ENCODE peak calls at places on chromosomes 11 and 22, in six cellular contexts. B is pancreas, Q is D341Med, A is NCI-H2081, C is neural progenitor cell, G is lower leg skin. U is an unnamed sample.

GRCh38 chr11:36077886-36078685 is 134.2 kb downstream of the LDLRAD3 start:
- DNase-seq in B (no peak), Q (no peak), A (no peak), C (no peak), G (no peak), U (no peak)

GRCh38 chr11:97937501-97937900 is 1083.2 kb upstream of the CNTN5 start:
- DNase-seq in B (no peak), Q (no peak), A (no peak), C (no peak), G (no peak), U (peak)

GRCh38 chr22:31089101-31090100 is 8.3 kb downstream of the SMTN start:
- DNase-seq in Q (peak), B (no peak), G (no peak), C (peak), A (no peak), U (peak)

GRCh38 chr22:36839356-36840073 is 21.3 kb upstream of the NCF4 start:
- DNase-seq in B (no peak), A (no peak), G (no peak), C (no peak), Q (no peak), U (peak)

GRCh38 chr11:93169950-93170561 is 27.7 kb downstream of the SLC36A4 start:
- DNase-seq in G (no peak), B (no peak), C (peak), Q (no peak), A (peak), U (peak)

GRCh38 chr11:93525601-93526000 is 17.6 kb downstream of the SMCO4 start:
- DNase-seq in C (no peak), G (no peak), A (no peak), Q (no peak), B (no peak), U (peak)

GRCh38 chr11:14414470-14415461 is 55.8 kb upstream of the RRAS2 start:
- DNase-seq in A (no peak), C (no peak), Q (no peak), G (no peak), B (no peak), U (peak)

GRCh38 chr11:128039140-128040021 is 548.0 kb downstream of the ETS1 start:
- DNase-seq in Q (no peak), A (no peak), G (peak), C (no peak), B (no peak), U (peak)

GRCh38 chr22:29062286-29062949 is 787 bp upstream of the C22orf31 start:
- DNase-seq in G (no peak), B (no peak), Q (no peak), C (no peak), A (no peak), U (no peak)

GRCh38 chr22:28955817-28956216 is 72.4 kb downstream of the ZNRF3 start:
- DNase-seq in A (no peak), G (no peak), Q (no peak), B (no peak), C (no peak), U (no peak)

GRCh38 chr22:41943661-41944209 is 3.2 kb downstream of the CENPM start:
- DNase-seq in Q (no peak), C (no peak), G (no peak), A (no peak), B (no peak), U (peak)

GRCh38 chr22:30947821-30948454 is 20.6 kb downstream of the MORC2 start:
- DNase-seq in G (no peak), B (no peak), C (peak), A (no peak), Q (no peak), U (peak)

GRCh38 chr22:17580461-17581031 is 17.2 kb downstream of the SLC25A18 start:
- DNase-seq in C (peak), A (no peak), B (no peak), Q (no peak), G (no peak), U (no peak)

GRCh38 chr11:76561245-76561644 is 109.3 kb downstream of the LRRC32 start:
- DNase-seq in C (no peak), G (no peak), A (no peak), B (no peak), Q (no peak), U (no peak)

GRCh38 chr11:111441443-111441842 is 62.4 kb upstream of the POU2AF1 start:
- DNase-seq in C (no peak), Q (no peak), B (no peak), A (no peak), G (no peak), U (peak)

GRCh38 chr22:48889887-48890692 is 937.6 kb downstream of the BRD1 start:
- DNase-seq in G (no peak), A (no peak), Q (peak), C (no peak), B (no peak), U (no peak)

GRCh38 chr11:18575361-18575760 is 13.2 kb downstream of the UEVLD start:
- DNase-seq in A (no peak), Q (no peak), B (no peak), G (no peak), C (no peak), U (no peak)

GRCh38 chr22:42299586-42300285 is 29.3 kb upstream of the TCF20 start:
- DNase-seq in C (peak), B (no peak), A (no peak), Q (no peak), G (peak), U (no peak)

GRCh38 chr11:116519499-116519898 is 253.3 kb downstream of the BUD13 start:
- DNase-seq in G (no peak), B (no peak), Q (no peak), C (no peak), A (no peak), U (no peak)

GRCh38 chr11:121802542-121802941 is 313.5 kb downstream of the BLID start:
- DNase-seq in A (no peak), C (peak), Q (no peak), G (no peak), B (no peak), U (no peak)

U was measured in kidney tubule cell.